ENCODE peak calls at places on chromosomes 6 and 20, in five cellular contexts. One of them, this sample, is unnamed. For H3K4me1, the result is how much of the 10 kb centered on the place peaks cover.

GRCh38 chr20:39195495-39196129 is 233.5 kb downstream of the DHX35 start:
- DNase-seq in lower lobe of right lung: no peak
- DNase-seq in fibroblast of lung: no peak
- DNase-seq in left lung: no peak
- DNase-seq in body of pancreas: no peak
- DNase-seq in this sample: peak

GRCh38 chr20:53942121-53942816 is 128.1 kb downstream of the BCAS1 start:
- DNase-seq in left lung: no peak
- DNase-seq in fibroblast of lung: peak
- DNase-seq in body of pancreas: no peak
- DNase-seq in lower lobe of right lung: no peak
- DNase-seq in this sample: peak

GRCh38 chr20:46979603-46980241 is 85.1 kb downstream of the EYA2 start:
- DNase-seq in left lung: no peak
- DNase-seq in body of pancreas: no peak
- DNase-seq in lower lobe of right lung: no peak
- DNase-seq in fibroblast of lung: no peak
- DNase-seq in this sample: peak

GRCh38 chr6:170178561-170179477 is 112.1 kb downstream of the DLL1 start:
- DNase-seq in body of pancreas: peak
- DNase-seq in left lung: peak
- DNase-seq in lower lobe of right lung: peak
- DNase-seq in fibroblast of lung: peak
- DNase-seq in this sample: no peak

GRCh38 chr6:136956590-136957573 is 34.8 kb downstream of the SLC35D3 start:
- DNase-seq in lower lobe of right lung: no peak
- DNase-seq in left lung: no peak
- DNase-seq in fibroblast of lung: peak
- DNase-seq in body of pancreas: no peak
- DNase-seq in this sample: peak

GRCh38 chr6:35895560-35895959 is 25.3 kb downstream of the SRPK1 start:
- DNase-seq in left lung: no peak
- DNase-seq in fibroblast of lung: peak
- DNase-seq in body of pancreas: no peak
- DNase-seq in lower lobe of right lung: no peak
- DNase-seq in this sample: no peak

GRCh38 chr20:59818911-59819310 is 114.5 kb downstream of the SYCP2 start:
- DNase-seq in left lung: no peak
- DNase-seq in body of pancreas: no peak
- DNase-seq in lower lobe of right lung: no peak
- DNase-seq in fibroblast of lung: no peak
- DNase-seq in this sample: no peak

GRCh38 chr6:40244684-40245083 is 310.4 kb upstream of the MOCS1 start:
- DNase-seq in body of pancreas: no peak
- DNase-seq in left lung: no peak
- DNase-seq in fibroblast of lung: no peak
- DNase-seq in lower lobe of right lung: no peak
- DNase-seq in this sample: peak

GRCh38 chr6:2794171-2794730 is 29.1 kb downstream of the WRNIP1 start:
- DNase-seq in lower lobe of right lung: no peak
- DNase-seq in left lung: no peak
- DNase-seq in fibroblast of lung: peak
- DNase-seq in body of pancreas: no peak
- DNase-seq in this sample: no peak

GRCh38 chr6:125203395-125203794 is 49.8 kb downstream of the TPD52L1 start:
- DNase-seq in fibroblast of lung: no peak
- DNase-seq in left lung: no peak
- DNase-seq in lower lobe of right lung: no peak
- DNase-seq in body of pancreas: no peak
- DNase-seq in this sample: no peak

GRCh38 chr6:85472744-85473143 is 22.9 kb downstream of the NT5E start:
- DNase-seq in body of pancreas: no peak
- DNase-seq in fibroblast of lung: no peak
- DNase-seq in lower lobe of right lung: no peak
- DNase-seq in left lung: no peak
- DNase-seq in this sample: no peak

GRCh38 chr6:56730663-56731529 is 88.2 kb upstream of the DST start:
- DNase-seq in lower lobe of right lung: no peak
- DNase-seq in fibroblast of lung: peak
- DNase-seq in left lung: no peak
- DNase-seq in body of pancreas: no peak
- DNase-seq in this sample: no peak

GRCh38 chr6:90256698-90257485 is 39.8 kb downstream of the BACH2 start:
- DNase-seq in body of pancreas: no peak
- DNase-seq in fibroblast of lung: peak
- DNase-seq in left lung: no peak
- DNase-seq in lower lobe of right lung: no peak
- DNase-seq in this sample: no peak

GRCh38 chr6:156957931-156958547 is 180.9 kb downstream of the ARID1B start:
- DNase-seq in fibroblast of lung: peak
- DNase-seq in lower lobe of right lung: no peak
- DNase-seq in body of pancreas: no peak
- DNase-seq in left lung: no peak
- DNase-seq in this sample: no peak

GRCh38 chr6:126821706-126822105 is 296.8 kb upstream of the RSPO3 start:
- DNase-seq in left lung: no peak
- DNase-seq in lower lobe of right lung: no peak
- DNase-seq in body of pancreas: no peak
- DNase-seq in fibroblast of lung: no peak
- DNase-seq in this sample: peak

GRCh38 chr6:62371395-62371794 is 85.4 kb upstream of the KHDRBS2 start:
- DNase-seq in lower lobe of right lung: no peak
- DNase-seq in body of pancreas: no peak
- DNase-seq in left lung: no peak
- DNase-seq in fibroblast of lung: no peak
- DNase-seq in this sample: no peak

GRCh38 chr6:35078226-35078850 is 62.8 kb downstream of the TCP11 start:
- DNase-seq in lower lobe of right lung: no peak
- DNase-seq in fibroblast of lung: no peak
- DNase-seq in body of pancreas: no peak
- DNase-seq in left lung: no peak
- DNase-seq in this sample: no peak

GRCh38 chr6:27495386-27496135 is 22.7 kb upstream of the ZNF184 start:
- DNase-seq in lower lobe of right lung: no peak
- DNase-seq in left lung: no peak
- DNase-seq in body of pancreas: peak
- DNase-seq in fibroblast of lung: peak
- DNase-seq in this sample: peak

GRCh38 chr6:38326837-38327236 is 312.9 kb downstream of the BTBD9 start:
- DNase-seq in lower lobe of right lung: no peak
- DNase-seq in left lung: no peak
- DNase-seq in body of pancreas: no peak
- DNase-seq in fibroblast of lung: no peak
- DNase-seq in this sample: no peak

GRCh38 chr6:52532457-52532856 is 44.4 kb downstream of the TRAM2 start:
- DNase-seq in fibroblast of lung: no peak
- DNase-seq in body of pancreas: no peak
- DNase-seq in left lung: no peak
- DNase-seq in lower lobe of right lung: no peak
- DNase-seq in this sample: no peak

GRCh38 chr6:134185277-134185676 is 132.6 kb downstream of the SGK1 start:
- DNase-seq in left lung: no peak
- DNase-seq in fibroblast of lung: no peak
- DNase-seq in lower lobe of right lung: no peak
- DNase-seq in body of pancreas: no peak
- DNase-seq in this sample: no peak

GRCh38 chr6:27062755-27063154 is 184.7 kb upstream of the PRSS16 start:
- DNase-seq in body of pancreas: no peak
- DNase-seq in left lung: no peak
- DNase-seq in fibroblast of lung: no peak
- DNase-seq in lower lobe of right lung: no peak
- DNase-seq in this sample: no peak

GRCh38 chr20:25252686-25253421 is 5.0 kb downstream of the PYGB start:
- DNase-seq in fibroblast of lung: no peak
- DNase-seq in lower lobe of right lung: no peak
- DNase-seq in body of pancreas: no peak
- DNase-seq in left lung: no peak
- DNase-seq in this sample: no peak

GRCh38 chr6:160799801-160800200 is 97.8 kb downstream of the PLG start:
- DNase-seq in lower lobe of right lung: no peak
- DNase-seq in left lung: no peak
- DNase-seq in body of pancreas: no peak
- DNase-seq in fibroblast of lung: no peak
- DNase-seq in this sample: no peak

GRCh38 chr6:1053587-1053986 is 258.3 kb upstream of the FOXQ1 start:
- DNase-seq in fibroblast of lung: no peak
- DNase-seq in lower lobe of right lung: no peak
- DNase-seq in body of pancreas: no peak
- DNase-seq in left lung: no peak
- DNase-seq in this sample: no peak

GRCh38 chr20:34717230-34718095 is 13.3 kb downstream of the TP53INP2 start:
- DNase-seq in fibroblast of lung: no peak
- DNase-seq in left lung: no peak
- DNase-seq in lower lobe of right lung: no peak
- DNase-seq in body of pancreas: no peak
- DNase-seq in this sample: no peak
- H3K27ac ChIP-seq in fibroblast of lung: no peak
- H3K27ac ChIP-seq in left lung: no peak
- H3K27ac ChIP-seq in lower lobe of right lung: no peak
- H3K27ac ChIP-seq in body of pancreas: no peak
- H3K27ac ChIP-seq in this sample: no peak

DNA sequence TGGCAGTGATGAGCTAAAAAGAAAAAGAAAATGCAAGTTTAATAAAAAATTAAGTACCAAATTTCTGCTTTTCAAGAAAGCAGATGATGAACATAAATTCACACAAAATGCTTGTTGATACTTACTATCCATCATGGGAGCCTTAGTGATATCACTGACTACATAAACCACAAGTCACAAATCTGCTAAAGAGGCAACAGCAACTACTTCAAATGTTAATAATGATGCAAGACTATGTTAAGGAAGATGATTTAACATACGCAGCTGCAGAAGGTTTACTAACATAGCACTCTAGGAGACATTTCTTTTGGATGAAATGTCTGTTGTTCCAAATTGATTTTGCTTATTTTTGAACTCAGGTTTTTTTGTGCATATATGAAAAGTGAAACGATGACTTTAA is 18.6 kb downstream of the FYN start:
- DNase-seq in body of pancreas: no peak
- DNase-seq in fibroblast of lung: peak
- DNase-seq in lower lobe of right lung: no peak
- DNase-seq in left lung: no peak
- DNase-seq in this sample: no peak
- H3K4me1 ChIP-seq in body of pancreas: under half
- H3K4me1 ChIP-seq in fibroblast of lung: under half
- H3K4me1 ChIP-seq in lower lobe of right lung: under half
- H3K4me1 ChIP-seq in left lung: under half
- H3K4me1 ChIP-seq in this sample: under half

GRCh38 chr6:117568831-117569434 is 33.4 kb downstream of the GOPC start:
- DNase-seq in lower lobe of right lung: no peak
- DNase-seq in left lung: no peak
- DNase-seq in fibroblast of lung: no peak
- DNase-seq in body of pancreas: no peak
- DNase-seq in this sample: no peak
- H3K27ac ChIP-seq in lower lobe of right lung: no peak
- H3K27ac ChIP-seq in left lung: no peak
- H3K27ac ChIP-seq in fibroblast of lung: no peak
- H3K27ac ChIP-seq in body of pancreas: no peak
- H3K27ac ChIP-seq in this sample: no peak

GRCh38 chr6:28996844-28997502 is 8.1 kb downstream of the ZNF311 start:
- DNase-seq in left lung: no peak
- DNase-seq in fibroblast of lung: no peak
- DNase-seq in lower lobe of right lung: no peak
- DNase-seq in body of pancreas: no peak
- DNase-seq in this sample: no peak

GRCh38 chr6:28995093-28995650 is 9.9 kb downstream of the ZNF311 start:
- DNase-seq in lower lobe of right lung: no peak
- DNase-seq in left lung: no peak
- DNase-seq in fibroblast of lung: no peak
- DNase-seq in body of pancreas: no peak
- DNase-seq in this sample: no peak
- H3K4me1 ChIP-seq in lower lobe of right lung: under half
- H3K4me1 ChIP-seq in left lung: under half
- H3K4me1 ChIP-seq in fibroblast of lung: under half
- H3K4me1 ChIP-seq in body of pancreas: under half
- H3K4me1 ChIP-seq in this sample: under half